ENCODE peak calls at places on chromosomes 1 and 21, in ten cellular contexts. G is SK-N-MC; Q is brain microvascular endothelial cell; C is omental fat pad; A is cardiac septum; T is SW 1271; V is AG20443; M is small intestine; K is activated CD4-positive, CD25-positive, alpha-beta regulatory T cell treated with anti-CD3 and anti-CD28 coated beads, Interleukin-2, amount 50 U/mL, for 72 hours; W is activated CD4-positive, alpha-beta T cell treated with anti-CD3 and anti-CD28 coated beads for 36 hours. E is an unnamed sample.

GRCh38 chr1:94951056-94951455 is 24.1 kb upstream of the CNN3 start:
- DNase-seq in T (no peak), A (no peak), K (no peak), M (no peak), G (no peak), W (no peak), C (no peak), Q (no peak), V (peak), E (no peak)

GRCh38 chr1:151710187-151710586 is 6.4 kb downstream of the CELF3 start:
- DNase-seq in M (no peak), C (no peak), K (no peak), W (peak), T (no peak), V (peak), A (peak), G (no peak), Q (peak), E (peak)

GRCh38 chr21:35303085-35303484 is 254.0 kb upstream of the RUNX1 start:
- DNase-seq in K (no peak), T (peak), M (peak), Q (peak), W (no peak), A (no peak), G (no peak), V (peak), C (no peak), E (no peak)

GRCh38 chr1:113809651-113810602 is 2.3 kb downstream of the RSBN1 start:
- DNase-seq in Q (no peak), K (no peak), W (no peak), C (no peak), G (no peak), M (peak), V (peak), T (no peak), A (no peak), E (no peak)

GRCh38 chr1:205251576-205251975 is 23.8 kb downstream of the TMCC2 start:
- DNase-seq in G (no peak), K (no peak), C (no peak), M (no peak), Q (no peak), A (no peak), V (no peak), T (no peak), W (no peak), E (no peak)

GRCh38 chr1:161943713-161944112 is 80.0 kb downstream of the OLFML2B start:
- DNase-seq in T (no peak), M (peak), V (no peak), Q (no peak), C (no peak), K (no peak), W (no peak), G (no peak), A (no peak), E (no peak)

GRCh38 chr1:93758842-93759515 is 77.3 kb upstream of the BCAR3 start:
- DNase-seq in M (no peak), W (peak), C (no peak), T (no peak), K (no peak), Q (peak), A (no peak), V (no peak), G (no peak), E (no peak)

GRCh38 chr21:15976807-15977206 is 247.0 kb downstream of the USP25 start:
- DNase-seq in V (no peak), Q (no peak), K (no peak), A (no peak), G (no peak), C (no peak), M (no peak), W (no peak), T (no peak), E (no peak)

GRCh38 chr1:47643506-47644215 is 205.8 kb downstream of the FOXD2 start:
- DNase-seq in C (no peak), V (peak), M (no peak), T (no peak), G (no peak), Q (no peak), A (no peak), W (no peak), K (no peak), E (no peak)

GRCh38 chr1:43232071-43232470 is 37.7 kb upstream of the TMEM125 start:
- DNase-seq in G (no peak), A (no peak), Q (peak), C (no peak), K (no peak), V (peak), T (no peak), W (no peak), M (no peak), E (no peak)

GRCh38 chr1:222168621-222169020 is 379.3 kb downstream of the HHIPL2 start:
- DNase-seq in G (no peak), W (no peak), C (no peak), A (no peak), T (no peak), Q (no peak), K (no peak), V (no peak), M (no peak), E (no peak)

GRCh38 chr1:25820247-25821111 is 725 bp downstream of the MTFR1L start:
- DNase-seq in K (peak), C (no peak), Q (peak), A (no peak), T (no peak), M (peak), V (peak), W (peak), G (no peak), E (no peak)

GRCh38 chr1:49163041-49163440 is 386.4 kb upstream of the BEND5 start:
- DNase-seq in W (no peak), M (no peak), Q (no peak), C (no peak), V (peak), T (no peak), A (no peak), K (no peak), G (no peak), E (no peak)

GRCh38 chr21:45432575-45433255 is 27.8 kb downstream of the COL18A1 start:
- DNase-seq in T (no peak), Q (peak), W (no peak), M (no peak), A (no peak), K (no peak), G (no peak), V (no peak), C (no peak), E (no peak)

GRCh38 chr1:211932581-211933010 is 102.0 kb upstream of the LPGAT1 start:
- DNase-seq in Q (peak), G (no peak), T (no peak), V (no peak), M (no peak), K (no peak), W (no peak), A (no peak), C (no peak), E (no peak)

GRCh38 chr21:46347791-46348381 is 23.9 kb downstream of the PCNT start:
- DNase-seq in C (no peak), V (no peak), Q (no peak), G (no peak), K (no peak), M (no peak), A (peak), T (no peak), W (no peak), E (no peak)

GRCh38 chr1:7068552-7068951 is 283.3 kb downstream of the CAMTA1 start:
- DNase-seq in M (no peak), W (no peak), G (no peak), C (no peak), K (no peak), A (no peak), Q (no peak), V (no peak), T (no peak), E (no peak)

GRCh38 chr1:217133958-217134856 is 411.0 kb upstream of the ESRRG start:
- DNase-seq in G (no peak), M (no peak), Q (no peak), T (no peak), V (no peak), C (no peak), W (no peak), A (no peak), K (no peak), E (no peak)

GRCh38 chr1:1616045-1616821 is 933 bp downstream of the MIB2 start:
- DNase-seq in A (no peak), T (no peak), Q (no peak), M (peak), K (peak), V (peak), G (no peak), C (no peak), W (peak), E (no peak)

GRCh38 chr1:177922209-177922608 is 47.6 kb downstream of the SEC16B start:
- DNase-seq in A (no peak), G (no peak), Q (no peak), V (no peak), C (no peak), M (no peak), T (no peak), W (no peak), K (no peak), E (no peak)

GRCh38 chr1:1286313-1287261 is 6.4 kb downstream of the SCNN1D start:
- DNase-seq in W (no peak), M (no peak), V (no peak), A (no peak), Q (no peak), C (no peak), K (no peak), G (no peak), T (no peak), E (no peak)

GRCh38 chr21:29938968-29939858 is 583 bp downstream of the GRIK1 start:
- DNase-seq in Q (no peak), K (no peak), C (no peak), V (peak), M (no peak), T (no peak), W (peak), A (no peak), G (no peak), E (peak)

GRCh38 chr1:117014209-117014608 is 12.6 kb downstream of the CD101 start:
- DNase-seq in C (no peak), Q (peak), G (no peak), W (peak), V (no peak), M (no peak), A (no peak), K (no peak), T (no peak), E (no peak)

GRCh38 chr1:1020000-1020404 is at the start of gene AGRN:
- DNase-seq in W (no peak), A (no peak), K (no peak), T (no peak), Q (no peak), M (peak), G (no peak), C (no peak), V (no peak), E (no peak)

GRCh38 chr1:89681045-89681729 is 48.3 kb downstream of the LRRC8C start:
- DNase-seq in T (no peak), C (no peak), V (no peak), M (no peak), G (no peak), A (no peak), W (no peak), Q (no peak), K (no peak), E (no peak)

GRCh38 chr1:21567241-21568005 is 58.2 kb downstream of the ALPL start:
- DNase-seq in C (no peak), W (no peak), K (no peak), M (no peak), T (no peak), V (peak), A (no peak), Q (peak), G (no peak), E (no peak)

GRCh38 chr1:155219592-155220031 is 11.1 kb downstream of the MTX1 start:
- DNase-seq in K (no peak), C (no peak), M (peak), V (no peak), Q (no peak), A (no peak), W (no peak), G (no peak), T (no peak), E (peak)

GRCh38 chr1:206021796-206022365 is 1.8 kb downstream of the CTSE start:
- DNase-seq in C (no peak), W (no peak), G (no peak), M (no peak), Q (peak), A (no peak), T (no peak), V (no peak), K (no peak), E (no peak)

GRCh38 chr1:145771056-145771455 is 51.8 kb downstream of the CD160 start:
- DNase-seq in T (no peak), V (no peak), W (no peak), M (no peak), Q (no peak), C (no peak), K (no peak), A (no peak), G (no peak), E (no peak)

GRCh38 chr1:231039161-231040018 is 664 bp downstream of the FAM89A start:
- DNase-seq in W (peak), T (no peak), K (peak), V (peak), G (no peak), M (peak), A (no peak), Q (no peak), C (no peak), E (no peak)

GRCh38 chr1:12634156-12634555 is 9.7 kb upstream of the AADACL4 start:
- DNase-seq in A (no peak), Q (no peak), M (no peak), W (no peak), V (no peak), T (no peak), G (no peak), K (no peak), C (no peak), E (no peak)

GRCh38 chr1:11533790-11534787 is 55.1 kb downstream of the DISP3 start:
- DNase-seq in Q (no peak), M (no peak), V (no peak), W (no peak), K (no peak), T (no peak), A (peak), C (no peak), G (no peak), E (no peak)

GRCh38 chr1:159941867-159942560 is 3.4 kb downstream of the IGSF9 start:
- DNase-seq in A (peak), Q (no peak), W (no peak), T (no peak), V (no peak), K (no peak), C (no peak), G (no peak), M (no peak), E (no peak)

GRCh38 chr1:209154916-209155315 is 428.6 kb upstream of the CAMK1G start:
- DNase-seq in A (no peak), V (no peak), M (no peak), K (no peak), G (no peak), Q (no peak), T (no peak), C (no peak), W (no peak), E (no peak)

GRCh38 chr1:243742814-243743213 is 107.2 kb downstream of the AKT3 start:
- DNase-seq in G (no peak), C (no peak), T (no peak), V (peak), M (no peak), A (no peak), K (no peak), Q (peak), W (no peak), E (no peak)

GRCh38 chr1:219264557-219264956 is 90.9 kb downstream of the LYPLAL1 start:
- DNase-seq in Q (no peak), C (no peak), T (no peak), K (no peak), V (no peak), M (no peak), A (no peak), G (no peak), W (no peak), E (no peak)